ENCODE peak calls at places on chromosomes 16 and 17, in eight cellular contexts. G is heart left ventricle, Z is IMR-90, T is stomach, O is A549, B is HCT116, L is testis, M is transverse colon. F is an unnamed sample.

GRCh38 chr16:64278196-64278595 is 843.7 kb downstream of the CDH11 start:
- DNase-seq in L (no peak), T (no peak), B (no peak), G (no peak), O (no peak), Z (peak), M (no peak), F (no peak)

GRCh38 chr17:64694207-64694606 is 32.1 kb upstream of the SMURF2 start:
- DNase-seq in B (peak), G (peak), O (peak), M (peak), L (peak), T (peak), Z (peak), F (no peak)

GRCh38 chr17:45302649-45303173 is 14.1 kb downstream of the MAP3K14 start:
- DNase-seq in M (peak), B (no peak), Z (peak), T (no peak), L (peak), O (no peak), G (peak), F (peak)

GRCh38 chr16:5024632-5025031 is 9.1 kb downstream of the NAGPA start:
- DNase-seq in O (peak), T (peak), M (peak), G (no peak), L (peak), Z (no peak), B (peak), F (no peak)

GRCh38 chr17:79835953-79836951 is 3.0 kb downstream of the CBX4 start:
- DNase-seq in T (peak), M (peak), Z (peak), G (no peak), B (peak), L (no peak), O (no peak), F (no peak)

GRCh38 chr16:31453255-31454204 is 5.8 kb upstream of the ARMC5 start:
- DNase-seq in M (peak), Z (peak), L (peak), B (no peak), T (no peak), O (no peak), G (no peak), F (no peak)

GRCh38 chr16:26830716-26831115 is 236.0 kb upstream of the C16orf82 start:
- DNase-seq in M (no peak), O (no peak), G (no peak), B (no peak), T (no peak), L (no peak), Z (no peak), F (no peak)

GRCh38 chr16:12538667-12539081 is 265.0 kb downstream of the CPPED1 start:
- DNase-seq in B (no peak), O (no peak), G (no peak), L (no peak), Z (no peak), M (no peak), T (no peak), F (no peak)

GRCh38 chr16:29947897-29948296 is 14.0 kb upstream of the TMEM219 start:
- DNase-seq in T (no peak), Z (no peak), G (no peak), B (no peak), L (no peak), O (no peak), M (no peak), F (no peak)

GRCh38 chr17:66542967-66543525 is 240.6 kb downstream of the PRKCA start:
- DNase-seq in L (no peak), M (no peak), Z (peak), G (no peak), B (no peak), O (no peak), T (no peak), F (no peak)

GRCh38 chr17:76670020-76670707 is 26.6 kb upstream of the ST6GALNAC1 start:
- DNase-seq in T (peak), L (no peak), Z (no peak), B (no peak), G (no peak), M (no peak), O (no peak), F (no peak)

GRCh38 chr17:76671912-76672262 is 28.3 kb upstream of the ST6GALNAC1 start:
- DNase-seq in M (no peak), O (no peak), Z (no peak), B (no peak), L (no peak), G (no peak), T (no peak), F (no peak)

GRCh38 chr17:76670708-76671122 is 27.2 kb upstream of the ST6GALNAC1 start:
- DNase-seq in B (no peak), O (no peak), M (no peak), L (no peak), Z (no peak), T (no peak), G (no peak), F (no peak)

GRCh38 chr17:76672270-76672851 is 28.8 kb upstream of the ST6GALNAC1 start:
- DNase-seq in T (no peak), L (no peak), G (no peak), B (no peak), M (peak), O (no peak), Z (no peak), F (no peak)

GRCh38 chr17:76671123-76671911 is 27.8 kb upstream of the ST6GALNAC1 start:
- DNase-seq in O (peak), B (peak), M (peak), Z (peak), T (peak), G (peak), L (peak), F (peak)
- TF ChIP-seq POLR2A in O (peak), B (peak), M (peak), Z (no peak), T (no peak), G (no peak), L (no peak), F (no peak)

GRCh38 chr17:193841-194806 is 12.7 kb upstream of the DOC2B start:
- DNase-seq in M (no peak), L (peak), Z (no peak), T (no peak), G (no peak), O (no peak), B (no peak), F (no peak)

GRCh38 chr17:192666-193425 is 11.4 kb upstream of the DOC2B start:
- DNase-seq in O (no peak), Z (no peak), B (no peak), G (no peak), L (no peak), M (no peak), T (no peak), F (no peak)

GRCh38 chr17:194844-195602 is 13.6 kb upstream of the DOC2B start:
- DNase-seq in L (no peak), O (no peak), B (no peak), M (no peak), G (no peak), Z (no peak), T (no peak), F (no peak)

GRCh38 chr17:197352-197751 is 15.9 kb upstream of the DOC2B start:
- DNase-seq in G (no peak), O (no peak), Z (no peak), L (no peak), B (no peak), T (no peak), M (no peak), F (no peak)

GRCh38 chr17:193426-193810 is 12.0 kb upstream of the DOC2B start:
- DNase-seq in G (no peak), B (no peak), L (no peak), M (no peak), O (no peak), T (no peak), Z (no peak), F (no peak)
- TF ChIP-seq CTCF in G (no peak), B (no peak), L (no peak), M (no peak), O (no peak), T (no peak), Z (no peak), F (no peak)

GRCh38 chr17:59840329-59840907 is 52.3 kb downstream of the TUBD1 start:
- DNase-seq in O (no peak), M (no peak), L (no peak), B (no peak), G (no peak), Z (no peak), T (no peak), F (no peak)
- TF ChIP-seq POLR2A in O (no peak), M (peak), L (no peak), B (peak), G (no peak), Z (no peak), T (no peak), F (no peak)

GRCh38 chr17:14048169-14048568 is 21.1 kb upstream of the COX10 start:
- DNase-seq in L (no peak), Z (no peak), O (peak), G (no peak), B (no peak), T (no peak), M (no peak), F (no peak)
- TF ChIP-seq CTCF in L (no peak), Z (peak), O (no peak), G (no peak), B (peak), T (peak), M (peak), F (no peak)

GRCh38 chr16:84585886-84586285 is 32.0 kb downstream of the COTL1 start:
- DNase-seq in G (no peak), B (peak), O (peak), T (no peak), L (peak), M (no peak), Z (no peak), F (no peak)

GRCh38 chr16:84588991-84589390 is 28.9 kb downstream of the COTL1 start:
- DNase-seq in M (no peak), Z (no peak), B (no peak), G (no peak), O (no peak), L (no peak), T (no peak), F (no peak)

GRCh38 chr16:84592718-84593117 is 25.2 kb downstream of the COTL1 start:
- DNase-seq in M (no peak), Z (no peak), T (no peak), O (no peak), L (no peak), B (no peak), G (no peak), F (no peak)

GRCh38 chr16:84593825-84594724 is 23.8 kb downstream of the COTL1 start:
- DNase-seq in L (peak), B (no peak), Z (no peak), O (no peak), M (peak), G (peak), T (peak), F (no peak)

GRCh38 chr16:84589975-84590719 is 27.7 kb downstream of the COTL1 start:
- DNase-seq in M (no peak), G (no peak), L (no peak), T (no peak), B (no peak), Z (no peak), O (no peak), F (no peak)
- TF ChIP-seq POLR2A in M (no peak), G (no peak), L (no peak), T (no peak), B (no peak), Z (no peak), O (no peak), F (no peak)

DNA sequence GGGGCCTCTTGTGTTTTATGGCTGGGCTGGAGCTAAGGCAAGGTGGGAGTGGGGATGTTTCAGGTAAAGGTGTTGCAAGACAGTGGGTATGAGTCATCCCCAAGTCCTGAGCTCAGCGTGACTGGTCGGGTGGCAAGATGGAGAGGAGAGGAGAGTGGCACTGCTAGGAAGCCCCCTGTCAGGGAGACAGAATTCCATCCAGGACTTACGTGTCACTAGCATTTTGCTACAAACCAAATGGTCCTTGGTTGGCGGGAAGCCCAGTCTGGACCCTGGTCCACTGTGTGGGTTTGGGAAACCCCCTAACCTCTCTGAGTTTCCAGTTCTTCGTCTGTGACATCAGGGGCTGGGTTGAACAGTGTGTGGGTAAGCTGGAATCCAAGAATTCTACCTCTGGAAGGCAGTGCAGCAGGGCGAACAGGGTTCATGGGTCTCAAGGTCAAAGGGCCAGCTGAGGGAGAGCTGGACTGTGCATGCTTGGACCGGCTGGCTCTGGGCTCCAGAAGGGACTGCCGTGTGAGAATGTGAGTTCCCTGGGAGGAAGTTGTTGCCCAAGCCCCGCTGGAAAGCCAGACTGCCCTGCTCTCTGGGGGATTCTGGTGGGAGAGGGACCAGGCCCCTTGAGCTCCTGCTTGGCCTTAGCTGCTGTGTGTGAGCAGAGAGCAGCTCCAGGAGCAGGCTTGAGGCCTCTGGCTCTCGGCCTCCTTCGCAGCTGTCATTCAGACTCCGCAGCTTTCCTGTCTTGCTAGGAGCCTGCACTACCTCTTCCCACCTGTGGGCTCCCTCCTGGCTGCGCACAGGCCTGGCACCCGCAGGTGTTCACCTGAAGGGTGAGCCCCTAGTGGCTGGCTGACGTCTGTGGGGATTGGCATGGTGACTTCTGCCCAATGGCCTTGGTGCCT is 84.5 kb downstream of the NT5M start:
- DNase-seq in T (peak), Z (no peak), B (peak), G (no peak), L (no peak), O (peak), M (peak), F (no peak)
- TF ChIP-seq CTCF in T (peak), Z (no peak), B (peak), G (peak), L (no peak), O (peak), M (peak), F (no peak)

GRCh38 chr17:40342575-40343058 is 21.9 kb downstream of the GJD3 start:
- DNase-seq in L (no peak), G (no peak), M (peak), T (no peak), O (no peak), Z (no peak), B (no peak), F (peak)
- TF ChIP-seq POLR2A in L (no peak), G (no peak), M (no peak), T (no peak), O (no peak), Z (no peak), B (no peak), F (no peak)

DNA sequence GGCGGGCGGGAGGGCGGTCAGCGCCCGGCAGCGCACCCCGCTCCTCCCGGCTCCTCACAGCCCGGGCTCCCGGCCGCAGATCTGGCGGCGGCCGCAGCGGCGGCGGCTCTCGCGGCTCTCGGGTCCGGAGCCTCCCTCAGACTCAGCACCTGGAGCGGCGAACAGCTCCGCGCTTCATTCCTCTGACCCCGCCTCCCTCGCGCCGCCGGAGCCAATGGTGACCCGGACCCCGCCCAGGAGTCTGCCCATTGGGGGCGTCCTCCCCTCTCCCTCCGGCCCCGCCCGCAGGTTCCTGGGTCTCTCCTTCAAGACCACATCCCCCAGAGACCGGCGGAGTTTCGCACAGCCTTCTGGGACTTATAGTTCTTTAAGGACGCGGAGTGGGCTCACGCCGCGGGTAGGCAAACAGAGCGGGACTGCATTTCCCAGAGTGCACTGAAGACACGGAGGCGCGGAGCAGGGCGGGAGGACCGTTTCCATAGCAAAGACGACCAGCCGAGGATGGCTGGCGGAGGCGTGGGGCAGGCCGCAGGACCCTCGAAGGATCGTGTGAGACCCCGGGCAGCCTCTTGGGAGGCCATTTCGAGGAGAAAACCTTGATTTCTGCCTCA is at the start of gene SMPD3:
- DNase-seq in T (peak), O (peak), L (peak), B (peak), G (peak), M (peak), Z (peak), F (peak)
- TF ChIP-seq CTCF in T (no peak), O (no peak), L (no peak), B (no peak), G (no peak), M (no peak), Z (no peak), F (no peak)

GRCh38 chr16:28925386-28926228 is 569 bp upstream of the RABEP2 start:
- DNase-seq in M (peak), T (peak), L (peak), O (peak), G (peak), B (peak), Z (peak), F (peak)
- TF ChIP-seq POLR2A in M (peak), T (no peak), L (no peak), O (peak), G (peak), B (peak), Z (peak), F (no peak)

DNA sequence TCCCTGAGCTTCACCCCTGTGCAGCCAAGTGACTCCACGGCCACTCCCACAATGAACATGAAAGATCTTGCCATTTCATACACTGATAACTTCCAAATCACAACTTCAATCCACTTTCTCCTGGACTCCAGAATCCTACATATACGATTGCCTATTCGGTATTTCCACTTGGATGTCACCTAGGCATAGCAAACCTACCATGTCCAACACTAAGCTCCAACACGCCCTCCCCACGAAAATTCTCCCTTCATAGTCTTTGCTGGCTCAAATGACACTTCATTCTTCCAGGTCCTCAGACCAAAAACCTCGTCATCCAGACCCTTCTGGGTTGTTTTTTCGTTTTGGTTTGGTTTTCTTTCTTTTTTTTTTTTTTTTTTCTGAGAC is 1.9 kb downstream of the GLTPD2 start:
- DNase-seq in Z (no peak), G (no peak), O (no peak), T (no peak), M (no peak), B (no peak), L (no peak), F (no peak)
- TF ChIP-seq CTCF in Z (no peak), G (no peak), O (no peak), T (no peak), M (no peak), B (no peak), L (no peak), F (no peak)